ENCODE peak calls at places on chromosomes 7 and 10, in nine cellular contexts. C is activated CD8-positive, alpha-beta T cell treated with anti-CD3 and anti-CD28 coated beads for 36 hours; U is lower leg skin; S is Panc1; T is uterus; V is osteocyte; A is GM06990; D is tibial nerve; B is cardiac muscle cell. P is an unnamed sample.

GRCh38 chr10:93844979-93845626 is 48.7 kb upstream of the SLC35G1 start:
- DNase-seq in C (no peak), U (no peak), S (no peak), T (no peak), V (no peak), A (no peak), D (no peak), B (no peak), P (no peak)

GRCh38 chr7:7702826-7703225 is 15.6 kb downstream of the RPA3 start:
- DNase-seq in C (no peak), U (no peak), S (no peak), T (no peak), V (no peak), A (no peak), D (no peak), B (no peak), P (no peak)

GRCh38 chr10:6145979-6146432 is 56.7 kb upstream of the PFKFB3 start:
- DNase-seq in C (no peak), U (no peak), S (no peak), T (no peak), V (no peak), A (no peak), D (no peak), B (no peak), P (no peak)

GRCh38 chr7:43716598-43716997 is 12.7 kb downstream of the COA1 start:
- DNase-seq in C (peak), U (no peak), S (no peak), T (no peak), V (no peak), A (no peak), D (no peak), B (no peak), P (no peak)

GRCh38 chr10:11551915-11552602 is 59.4 kb downstream of the USP6NL start:
- DNase-seq in C (no peak), U (no peak), S (peak), T (no peak), V (no peak), A (no peak), D (no peak), B (peak), P (no peak)

GRCh38 chr7:139047970-139048369 is 12.1 kb upstream of the ZC3HAV1L start:
- DNase-seq in C (peak), U (no peak), S (no peak), T (no peak), V (no peak), A (no peak), D (no peak), B (no peak), P (no peak)

GRCh38 chr7:84393776-84394175 is 199.2 kb upstream of the SEMA3A start:
- DNase-seq in C (no peak), U (no peak), S (no peak), T (no peak), V (no peak), A (no peak), D (no peak), B (peak), P (no peak)

GRCh38 chr10:13685885-13686284 is 99.1 kb downstream of the PRPF18 start:
- DNase-seq in C (no peak), U (no peak), S (no peak), T (no peak), V (no peak), A (no peak), D (no peak), B (no peak), P (no peak)

GRCh38 chr7:33716581-33717477 is 188.5 kb upstream of the BMPER start:
- DNase-seq in C (no peak), U (no peak), S (peak), T (no peak), V (no peak), A (no peak), D (peak), B (peak), P (no peak)

GRCh38 chr10:24442234-24442633 is 233.3 kb downstream of the KIAA1217 start:
- DNase-seq in C (no peak), U (no peak), S (no peak), T (no peak), V (no peak), A (no peak), D (no peak), B (no peak), P (no peak)

DNA sequence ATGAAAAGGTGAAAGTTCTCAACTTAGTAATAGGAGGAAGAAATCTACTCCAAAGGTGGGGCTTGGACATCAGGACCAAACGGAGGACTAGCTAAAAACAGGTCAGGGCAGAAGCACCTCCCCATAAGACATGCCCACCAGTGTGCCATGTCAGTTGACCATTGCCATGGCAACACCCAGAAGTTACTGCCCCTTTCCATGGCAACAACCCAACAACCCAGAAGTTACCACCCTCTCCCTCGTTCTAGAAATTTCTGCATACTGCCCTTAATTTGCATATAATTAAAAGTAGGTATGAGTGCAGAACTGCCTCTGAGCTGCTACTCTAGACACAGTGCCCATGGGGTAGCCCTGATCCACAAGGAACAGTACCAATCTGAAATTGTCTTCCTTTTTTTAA is 32.1 kb downstream of the CACUL1 start:
- DNase-seq in C (no peak), U (no peak), S (no peak), T (no peak), V (no peak), A (no peak), D (no peak), B (no peak), P (no peak)
- TF ChIP-seq CTCF in C (no peak), U (no peak), S (no peak), T (no peak), V (no peak), A (no peak), D (no peak), B (no peak), P (no peak)

DNA sequence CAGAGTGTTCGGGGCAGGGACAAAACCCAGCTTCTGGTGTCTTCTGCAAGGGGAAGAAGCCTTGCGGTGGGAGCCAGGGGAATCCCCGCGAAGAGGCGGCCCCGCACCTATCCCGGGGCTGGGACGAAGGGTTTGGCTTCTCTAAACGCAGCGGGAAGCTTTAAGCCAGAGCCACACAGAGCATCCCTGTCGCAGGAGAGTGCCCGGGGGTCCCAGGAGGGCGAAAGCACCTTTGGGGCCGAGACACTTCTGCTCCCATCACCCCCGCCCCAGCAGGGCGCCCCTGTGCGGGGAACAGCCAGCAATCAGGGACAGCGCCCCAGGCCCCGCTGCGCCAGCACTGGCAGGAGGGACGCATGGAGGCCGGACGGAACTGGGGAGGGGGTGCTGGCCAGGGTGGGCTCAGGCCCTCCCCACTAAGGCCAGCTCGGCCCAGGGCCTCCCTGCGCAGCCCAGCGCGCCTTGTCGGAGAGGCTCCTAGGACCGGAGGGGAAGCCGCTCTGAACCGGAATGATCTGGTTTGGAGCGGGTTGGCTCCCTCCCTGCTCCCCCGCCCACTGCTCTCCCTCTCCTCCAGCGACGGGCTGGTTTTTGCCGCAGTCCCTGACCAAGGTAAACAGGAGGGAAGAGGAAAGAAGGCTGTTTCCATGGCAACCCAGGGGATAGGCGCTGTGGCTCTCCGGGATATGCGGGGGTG is 63.9 kb downstream of the TMEM209 start:
- DNase-seq in C (peak), U (peak), S (no peak), T (peak), V (peak), A (no peak), D (peak), B (peak), P (peak)
- TF ChIP-seq CTCF in C (no peak), U (no peak), S (no peak), T (no peak), V (no peak), A (no peak), D (no peak), B (peak), P (no peak)

DNA sequence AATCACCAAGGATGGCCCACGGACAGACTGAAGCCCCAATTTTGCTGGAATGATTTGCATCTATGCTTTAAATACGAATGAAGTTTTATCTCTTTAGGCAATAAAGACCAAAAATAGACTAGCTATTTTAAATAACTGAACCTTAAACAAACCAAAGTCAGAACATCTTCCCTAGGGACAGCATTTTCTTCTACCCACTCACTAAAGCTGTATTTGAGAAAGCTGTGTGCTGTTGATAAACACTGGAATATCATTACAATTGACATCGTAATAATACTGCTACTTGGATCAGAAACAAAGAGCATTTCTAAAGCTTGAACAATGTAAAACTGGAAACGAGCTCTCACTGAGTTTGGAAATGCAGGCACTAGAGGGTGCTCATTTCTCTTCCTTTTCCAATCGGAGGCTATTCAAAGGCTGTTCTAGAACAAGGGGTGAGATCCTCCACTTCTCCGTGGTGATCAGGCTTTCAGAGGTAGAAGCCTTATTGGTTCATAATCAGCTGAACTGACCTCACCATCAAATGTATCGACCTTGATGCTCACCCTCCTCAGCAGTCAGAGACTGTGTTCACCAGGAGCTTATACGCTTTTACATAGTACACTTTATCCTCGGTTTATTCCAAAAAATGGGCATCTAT is 225.3 kb upstream of the PRSS1 start:
- DNase-seq in C (no peak), U (no peak), S (no peak), T (no peak), V (no peak), A (no peak), D (no peak), B (peak), P (no peak)
- TF ChIP-seq CTCF in C (no peak), U (no peak), S (peak), T (no peak), V (peak), A (no peak), D (no peak), B (peak), P (no peak)

GRCh38 chr10:102916173-102916572 is 1.9 kb upstream of the CNNM2 start:
- DNase-seq in C (no peak), U (no peak), S (no peak), T (no peak), V (no peak), A (no peak), D (no peak), B (no peak), P (no peak)
- TF ChIP-seq CTCF in C (no peak), U (no peak), S (peak), T (no peak), V (no peak), A (no peak), D (no peak), B (no peak), P (no peak)

GRCh38 chr10:131860806-131861440 is 39.9 kb upstream of the PPP2R2D start:
- DNase-seq in C (no peak), U (peak), S (no peak), T (no peak), V (no peak), A (no peak), D (no peak), B (no peak), P (no peak)
- TF ChIP-seq CTCF in C (no peak), U (no peak), S (no peak), T (no peak), V (no peak), A (no peak), D (no peak), B (no peak), P (no peak)

DNA sequence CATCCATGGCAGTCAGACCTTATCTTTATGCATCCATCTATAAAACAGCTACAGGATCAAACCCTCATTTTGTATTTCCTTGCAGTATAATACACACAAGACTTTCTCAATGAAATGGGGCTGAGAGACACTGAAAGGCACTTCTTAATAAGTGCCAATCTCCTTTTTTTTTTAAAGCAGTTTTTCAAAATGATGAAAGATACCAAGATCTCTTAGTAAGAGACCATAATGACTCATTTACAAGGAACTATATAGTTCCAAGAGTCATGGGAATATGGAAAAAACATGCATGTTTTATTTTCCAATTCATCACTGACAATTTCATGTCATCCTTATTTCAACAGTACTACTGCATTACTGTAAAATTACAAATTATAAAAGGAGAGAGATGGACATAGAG is 973.7 kb downstream of the GATA3 start:
- DNase-seq in C (no peak), U (no peak), S (no peak), T (no peak), V (no peak), A (no peak), D (no peak), B (no peak), P (no peak)
- TF ChIP-seq CTCF in C (no peak), U (no peak), S (no peak), T (no peak), V (no peak), A (no peak), D (no peak), B (no peak), P (no peak)

DNA sequence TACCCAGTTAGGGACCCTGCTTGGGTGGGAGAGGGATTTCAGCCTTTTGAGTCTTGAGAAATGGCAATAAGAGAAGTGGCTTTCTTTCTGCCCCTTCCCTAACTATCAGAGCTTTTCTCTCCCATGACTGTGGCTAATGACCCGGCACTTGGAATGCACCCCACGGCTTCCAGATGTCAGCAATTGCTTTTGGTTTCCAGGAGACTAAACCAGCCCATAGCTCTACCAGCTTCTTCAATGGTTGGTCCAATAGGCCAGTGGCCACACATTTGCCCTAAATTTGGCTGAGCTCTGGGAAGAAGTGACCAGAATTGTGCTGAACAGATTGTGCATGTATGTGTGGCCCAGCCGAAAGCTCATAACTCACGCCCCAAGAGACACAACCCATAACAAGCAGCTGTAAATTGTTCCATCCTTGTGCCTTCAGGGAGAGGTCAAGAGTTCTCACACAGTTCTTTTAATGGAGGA is 132.1 kb upstream of the HABP2 start:
- DNase-seq in C (no peak), U (no peak), S (no peak), T (no peak), V (no peak), A (no peak), D (no peak), B (no peak), P (no peak)
- TF ChIP-seq CTCF in C (no peak), U (no peak), S (no peak), T (no peak), V (no peak), A (no peak), D (no peak), B (no peak), P (no peak)

GRCh38 chr10:53580465-53580864 is 807.9 kb upstream of the MBL2 start:
- DNase-seq in C (no peak), U (no peak), S (no peak), T (no peak), V (no peak), A (no peak), D (no peak), B (no peak), P (no peak)
- TF ChIP-seq CTCF in C (no peak), U (no peak), S (no peak), T (no peak), V (no peak), A (no peak), D (no peak), B (no peak), P (no peak)

GRCh38 chr10:62081322-62081945 is 179.9 kb downstream of the ARID5B start:
- DNase-seq in C (no peak), U (no peak), S (no peak), T (no peak), V (no peak), A (no peak), D (no peak), B (no peak), P (no peak)
- TF ChIP-seq CTCF in C (no peak), U (no peak), S (no peak), T (no peak), V (no peak), A (no peak), D (no peak), B (no peak), P (no peak)

GRCh38 chr7:66013938-66014337 is 31.9 kb upstream of the GUSB start:
- DNase-seq in C (no peak), U (no peak), S (peak), T (no peak), V (no peak), A (no peak), D (no peak), B (peak), P (no peak)
- TF ChIP-seq CTCF in C (no peak), U (no peak), S (peak), T (no peak), V (peak), A (peak), D (no peak), B (peak), P (no peak)

P was measured in GM10248.